ENCODE peak calls at places on chromosomes 1 and 21, in nine cellular contexts. E is neuronal stem cell, L is erythroblast, C is hepatocyte, O is GDM1, N is NCI-H146, H is Kasumi-1, S is sigmoid colon, Q is AG08396. M is an unnamed sample.

GRCh38 chr1:203467550-203467921 is 8.1 kb upstream of the PRELP start:
- DNase-seq in E (no peak), L (no peak), C (peak), O (no peak), N (no peak), H (no peak), S (peak), Q (no peak), M (no peak)

GRCh38 chr1:97901017-97901658 is 19.7 kb downstream of the DPYD start:
- DNase-seq in E (no peak), L (no peak), C (no peak), O (no peak), N (no peak), H (peak), S (no peak), Q (no peak), M (no peak)

GRCh38 chr1:113314600-113314999 is 75.7 kb upstream of the MAGI3 start:
- DNase-seq in E (no peak), L (no peak), C (no peak), O (no peak), N (no peak), H (no peak), S (no peak), Q (no peak), M (no peak)

GRCh38 chr1:240555524-240555923 is 56.4 kb downstream of the GREM2 start:
- DNase-seq in E (no peak), L (no peak), C (no peak), O (no peak), N (no peak), H (no peak), S (no peak), Q (no peak), M (no peak)

GRCh38 chr21:42459065-42459430 is 37.0 kb downstream of the RSPH1 start:
- DNase-seq in E (no peak), L (no peak), C (peak), O (no peak), N (no peak), H (no peak), S (no peak), Q (no peak), M (no peak)

GRCh38 chr1:113142791-113143190 is 69.8 kb downstream of the LRIG2 start:
- DNase-seq in E (no peak), L (no peak), C (no peak), O (no peak), N (no peak), H (peak), S (no peak), Q (no peak), M (no peak)

GRCh38 chr1:1124786-1125642 is 9.1 kb upstream of the C1orf159 start:
- DNase-seq in E (no peak), L (no peak), C (peak), O (no peak), N (peak), H (no peak), S (no peak), Q (no peak), M (peak)

GRCh38 chr1:109825774-109826173 is 62.1 kb upstream of the EPS8L3 start:
- DNase-seq in E (no peak), L (no peak), C (no peak), O (no peak), N (no peak), H (no peak), S (no peak), Q (no peak), M (no peak)

GRCh38 chr1:35808376-35809155 is 750 bp downstream of the AGO4 start:
- DNase-seq in E (peak), L (peak), C (peak), O (peak), N (no peak), H (peak), S (peak), Q (peak), M (peak)

GRCh38 chr1:88327391-88328267 is 356.4 kb upstream of the PKN2 start:
- DNase-seq in E (no peak), L (no peak), C (peak), O (no peak), N (no peak), H (peak), S (no peak), Q (peak), M (no peak)

GRCh38 chr1:145707183-145707867 is at the start of gene PDZK1:
- DNase-seq in E (no peak), L (no peak), C (peak), O (no peak), N (peak), H (no peak), S (no peak), Q (no peak), M (peak)

GRCh38 chr1:167708940-167709389 is 12.8 kb upstream of the MPZL1 start:
- DNase-seq in E (no peak), L (no peak), C (no peak), O (peak), N (no peak), H (peak), S (no peak), Q (no peak), M (no peak)

GRCh38 chr1:199970125-199970524 is 57.4 kb upstream of the NR5A2 start:
- DNase-seq in E (no peak), L (no peak), C (no peak), O (no peak), N (no peak), H (no peak), S (no peak), Q (no peak), M (no peak)

GRCh38 chr1:7334475-7335035 is 436.5 kb upstream of the VAMP3 start:
- DNase-seq in E (no peak), L (no peak), C (peak), O (no peak), N (peak), H (no peak), S (no peak), Q (no peak), M (peak)

GRCh38 chr1:7625401-7625800 is 145.7 kb upstream of the VAMP3 start:
- DNase-seq in E (no peak), L (no peak), C (no peak), O (no peak), N (no peak), H (no peak), S (no peak), Q (no peak), M (no peak)

GRCh38 chr1:47563206-47563605 is 125.4 kb downstream of the FOXD2 start:
- DNase-seq in E (no peak), L (no peak), C (no peak), O (no peak), N (no peak), H (no peak), S (no peak), Q (no peak), M (no peak)

GRCh38 chr1:983736-984475 is 2.0 kb upstream of the PERM1 start:
- DNase-seq in E (no peak), L (no peak), C (peak), O (no peak), N (no peak), H (peak), S (peak), Q (peak), M (no peak)

GRCh38 chr21:37787456-37787855 is 128.8 kb downstream of the KCNJ6 start:
- DNase-seq in E (no peak), L (no peak), C (no peak), O (no peak), N (no peak), H (no peak), S (no peak), Q (peak), M (no peak)

GRCh38 chr1:81619156-81619555 is 181.6 kb upstream of the ADGRL2 start:
- DNase-seq in E (peak), L (no peak), C (no peak), O (no peak), N (peak), H (no peak), S (no peak), Q (no peak), M (no peak)

GRCh38 chr1:195663549-195664280 is 944.5 kb downstream of the KCNT2 start:
- DNase-seq in E (no peak), L (no peak), C (peak), O (no peak), N (no peak), H (no peak), S (no peak), Q (peak), M (no peak)

M was measured in NCI-H69.